ENCODE peak calls at places on chromosome 21, in five cellular contexts. I is SK-N-SH, T is K562, A is HCT116, R is HepG2. N is an unnamed sample.

GRCh38 chr21:33256019-33256418 is 10.1 kb upstream of the IL10RB start:
- DNase-seq in I (no peak), T (no peak), A (no peak), R (no peak), N (no peak)

GRCh38 chr21:35585878-35586277 is 474.4 kb downstream of the SETD4 start:
- DNase-seq in I (no peak), T (no peak), A (peak), R (no peak), N (no peak)

GRCh38 chr21:42654179-42654912 is 925 bp downstream of the PDE9A start:
- DNase-seq in I (peak), T (no peak), A (no peak), R (peak), N (no peak)

GRCh38 chr21:33171584-33172169 is 58.1 kb upstream of the IFNAR2 start:
- DNase-seq in I (no peak), T (no peak), A (no peak), R (no peak), N (no peak)

GRCh38 chr21:46379105-46379504 is 55.1 kb downstream of the PCNT start:
- DNase-seq in I (no peak), T (no peak), A (no peak), R (no peak), N (no peak)

GRCh38 chr21:36120304-36120902 is 14.5 kb upstream of the CBR3 start:
- DNase-seq in I (no peak), T (no peak), A (no peak), R (no peak), N (no peak)

GRCh38 chr21:33023574-33024277 is 2.0 kb upstream of the OLIG2 start:
- DNase-seq in I (peak), T (no peak), A (no peak), R (no peak), N (no peak)

GRCh38 chr21:36147891-36148290 is 8.7 kb upstream of the DOP1B start:
- DNase-seq in I (no peak), T (no peak), A (no peak), R (no peak), N (no peak)

GRCh38 chr21:36203603-36203889 is 46.9 kb downstream of the DOP1B start:
- DNase-seq in I (peak), T (no peak), A (peak), R (peak), N (no peak)

GRCh38 chr21:16002872-16003466 is 273.2 kb downstream of the USP25 start:
- DNase-seq in I (peak), T (no peak), A (no peak), R (no peak), N (peak)

DNA sequence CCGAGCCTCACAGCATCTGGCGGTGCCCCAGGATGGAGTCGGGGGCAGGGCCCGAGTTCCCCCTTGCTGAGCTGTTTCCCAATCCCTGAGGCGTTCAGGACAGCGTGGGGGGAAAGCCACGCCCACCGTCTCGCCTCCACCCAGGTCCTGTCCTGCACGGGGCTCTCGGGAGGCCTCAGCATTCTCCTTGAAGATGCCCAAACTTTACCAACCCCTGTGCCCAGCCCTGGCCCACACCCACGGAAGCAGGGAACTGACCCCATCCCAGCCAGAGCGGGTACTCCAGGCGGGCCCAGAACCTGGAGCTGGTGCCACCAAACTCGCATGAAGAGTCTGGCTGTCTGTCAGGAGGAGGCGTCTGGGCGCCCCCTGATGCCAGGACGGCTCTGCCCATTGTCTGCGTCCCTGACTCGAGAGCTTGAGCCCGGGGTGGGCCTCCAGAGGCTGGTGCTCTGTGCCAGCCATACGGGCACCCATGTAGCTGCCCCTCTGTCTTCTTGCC is 35.3 kb upstream of the POFUT2 start:
- DNase-seq in I (no peak), T (peak), A (no peak), R (no peak), N (no peak)
- TF ChIP-seq JUND in I (no peak), T (no peak), A (no peak), R (no peak), N (no peak)

GRCh38 chr21:41387042-41387819 is 25.4 kb downstream of the MX2 start:
- DNase-seq in I (no peak), T (no peak), A (no peak), R (no peak), N (no peak)
- TF ChIP-seq JUND in I (no peak), T (no peak), A (no peak), R (no peak), N (no peak)

GRCh38 chr21:28821276-28822063 is 171.2 kb downstream of the LTN1 start:
- DNase-seq in I (no peak), T (no peak), A (no peak), R (no peak), N (no peak)

GRCh38 chr21:28823464-28823863 is 169.2 kb downstream of the LTN1 start:
- DNase-seq in I (no peak), T (no peak), A (no peak), R (no peak), N (no peak)

GRCh38 chr21:28822064-28822402 is 170.6 kb downstream of the LTN1 start:
- DNase-seq in I (no peak), T (no peak), A (no peak), R (no peak), N (no peak)

GRCh38 chr21:28826569-28826968 is 166.1 kb downstream of the LTN1 start:
- DNase-seq in I (no peak), T (no peak), A (no peak), R (no peak), N (no peak)

DNA sequence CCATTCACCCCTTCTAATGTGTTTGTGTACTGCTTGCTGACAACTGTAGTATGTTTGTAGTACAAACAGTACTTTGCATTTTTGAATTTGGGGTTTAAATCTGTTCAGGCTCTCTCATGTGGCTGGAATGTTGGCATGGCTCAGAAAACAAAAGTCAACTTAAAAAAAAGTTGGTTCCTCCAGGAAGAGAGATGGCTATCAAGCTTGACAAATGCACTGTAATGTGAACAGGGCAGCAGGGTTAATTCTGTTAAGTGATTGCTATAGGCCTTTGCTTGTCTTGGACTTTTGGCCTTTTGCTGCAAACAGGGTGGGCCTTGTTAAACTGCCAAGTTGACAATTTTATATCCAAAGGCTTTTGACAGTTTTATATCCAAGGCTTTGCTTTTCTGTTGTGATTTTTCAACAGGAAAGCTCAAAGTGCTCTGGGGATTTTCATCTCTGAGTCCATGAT is 169.8 kb downstream of the LTN1 start:
- DNase-seq in I (peak), T (no peak), A (no peak), R (peak), N (peak)
- TF ChIP-seq JUND in I (peak), T (no peak), A (no peak), R (no peak), N (no peak)

DNA sequence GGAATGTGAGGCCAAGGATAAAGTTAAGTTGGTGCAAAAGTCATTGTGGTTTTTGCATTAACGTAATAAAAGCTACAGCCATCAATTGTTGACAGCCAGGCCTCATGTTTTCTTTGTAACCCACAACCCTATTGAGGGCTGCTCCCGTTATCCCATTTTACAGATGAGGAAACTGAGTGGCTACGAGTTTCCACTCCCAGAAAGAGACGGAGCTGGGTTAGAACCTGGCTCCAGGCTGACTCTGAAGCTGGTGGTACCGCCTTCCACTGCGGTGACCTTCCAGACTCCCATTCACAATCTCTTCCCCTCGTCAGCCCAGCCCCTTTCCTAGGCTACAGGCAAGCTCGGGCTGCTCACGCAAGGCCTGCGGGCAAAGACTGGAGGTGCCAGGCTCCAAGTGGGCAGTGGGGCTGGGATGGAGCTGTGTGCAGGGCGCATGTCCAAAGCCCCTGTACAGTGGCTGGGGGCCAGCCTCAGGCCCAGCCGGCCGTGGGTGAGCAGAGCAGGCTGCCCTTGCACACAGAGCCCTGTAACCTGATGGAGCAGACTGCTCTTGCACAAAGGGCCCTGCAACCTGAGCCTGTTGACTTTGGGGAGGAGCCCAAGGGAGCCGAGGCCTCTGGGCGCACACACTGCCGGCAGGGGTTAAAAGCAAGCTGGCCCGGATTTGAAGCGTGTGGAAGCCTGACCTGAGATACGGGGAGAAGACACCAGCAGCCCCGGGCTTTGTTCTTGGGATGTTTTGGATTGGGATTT is 97.4 kb upstream of the TMPRSS2 start:
- DNase-seq in I (no peak), T (no peak), A (no peak), R (peak), N (peak)
- TF ChIP-seq JUND in I (no peak), T (no peak), A (no peak), R (peak), N (no peak)

GRCh38 chr21:24590261-24590660 is 1017.0 kb downstream of the MRPL39 start:
- DNase-seq in I (no peak), T (no peak), A (no peak), R (no peak), N (no peak)
- TF ChIP-seq JUND in I (no peak), T (no peak), A (no peak), R (no peak), N (no peak)

GRCh38 chr21:44349847-44350772 is 3.3 kb upstream of the TRPM2 start:
- DNase-seq in I (no peak), T (no peak), A (no peak), R (no peak), N (no peak)
- TF ChIP-seq JUND in I (no peak), T (no peak), A (no peak), R (no peak), N (no peak)

GRCh38 chr21:17003763-17004373 is 509.0 kb upstream of the CXADR start:
- DNase-seq in I (no peak), T (no peak), A (no peak), R (no peak), N (no peak)
- TF ChIP-seq JUND in I (no peak), T (no peak), A (no peak), R (no peak), N (no peak)

DNA sequence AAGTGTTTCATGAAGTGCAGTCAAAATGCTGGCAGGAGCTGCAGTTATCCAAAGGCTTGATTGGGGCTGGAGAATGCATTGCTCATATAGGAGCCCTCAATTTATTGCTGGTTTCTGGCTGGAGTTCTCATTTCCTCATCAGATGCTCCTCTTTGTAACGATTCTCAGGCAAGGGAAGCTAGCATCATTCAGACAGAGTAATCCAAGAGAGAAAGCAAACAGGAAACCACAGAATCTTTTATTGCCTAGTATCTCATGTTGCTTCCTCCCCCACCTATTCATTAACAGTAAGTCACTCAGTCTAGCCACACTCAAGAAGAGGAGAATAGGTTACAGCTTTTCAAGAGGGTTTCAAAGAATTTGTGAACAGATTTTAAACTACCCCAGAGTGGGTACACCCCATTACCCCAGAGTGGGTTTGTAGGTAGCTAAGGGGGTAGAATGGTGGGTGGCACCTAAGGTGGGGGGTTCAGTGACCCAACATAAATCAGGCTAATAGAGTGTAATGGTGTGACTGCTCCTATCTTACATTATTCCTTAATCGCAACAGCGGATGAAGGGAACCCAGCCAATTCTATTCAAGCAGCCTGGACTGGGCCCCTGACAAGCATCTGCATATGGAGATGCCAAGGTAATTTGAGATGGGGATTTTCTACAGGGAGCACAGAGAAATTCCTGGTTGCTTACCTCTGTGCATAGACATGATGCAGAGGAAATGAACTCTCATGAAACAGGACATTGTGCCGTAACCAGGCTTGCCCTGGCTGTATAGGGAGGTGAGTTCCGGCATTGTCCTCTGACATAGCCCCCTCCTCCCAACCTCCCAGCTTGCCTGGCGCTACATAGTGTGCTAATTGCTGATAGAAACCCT is 67.2 kb downstream of the KCNJ15 start:
- DNase-seq in I (no peak), T (no peak), A (no peak), R (no peak), N (no peak)
- TF ChIP-seq JUND in I (peak), T (no peak), A (no peak), R (no peak), N (no peak)

GRCh38 chr21:14418920-14419319 is 36.0 kb upstream of the HSPA13 start:
- DNase-seq in I (no peak), T (no peak), A (no peak), R (no peak), N (no peak)
- TF ChIP-seq JUND in I (no peak), T (no peak), A (no peak), R (no peak), N (no peak)